ENCODE peak calls at places on chromosomes 6 and 20, in ten cellular contexts. One of them, this sample, is unnamed.
A peak's percentile ranks its signal among the peaks of the same experiment; 100 is the strongest.

GRCh38 chr20:62953839-62954703 is 1.6 kb downstream of the SLC17A9 start:
- DNase-seq in stimulated activated CD8-positive, alpha-beta memory T cell treated with anti-CD3 and anti-CD28 coated beads, Interleukin-15, amount 100 ng/mL, for 1 hour: peak; percentile 43
- DNase-seq in amniotic stem cell: no peak
- DNase-seq in posterior cingulate gyrus: peak; percentile 88
- DNase-seq in Peyer's patch: peak; percentile 94
- DNase-seq in heart right ventricle: peak; percentile 66
- DNase-seq in SK-N-SH: no peak
- DNase-seq in amygdala: no peak
- DNase-seq in ovary: peak; percentile 84
- DNase-seq in putamen: peak; percentile 40
- DNase-seq in this sample: no peak

GRCh38 chr6:40587240-40588069 is at the start of gene LRFN2:
- DNase-seq in stimulated activated CD8-positive, alpha-beta memory T cell treated with anti-CD3 and anti-CD28 coated beads, Interleukin-15, amount 100 ng/mL, for 1 hour: peak; percentile 24
- DNase-seq in Peyer's patch: peak; percentile 74
- DNase-seq in SK-N-SH: peak; percentile 92
- DNase-seq in posterior cingulate gyrus: peak; percentile 93
- DNase-seq in ovary: peak; percentile 83
- DNase-seq in heart right ventricle: peak; percentile 71
- DNase-seq in amniotic stem cell: peak; percentile 15
- DNase-seq in putamen: peak; percentile 42
- DNase-seq in amygdala: no peak
- DNase-seq in this sample: peak; percentile 17

GRCh38 chr6:72151742-72152141 is 265.4 kb downstream of the RIMS1 start:
- DNase-seq in stimulated activated CD8-positive, alpha-beta memory T cell treated with anti-CD3 and anti-CD28 coated beads, Interleukin-15, amount 100 ng/mL, for 1 hour: no peak
- DNase-seq in heart right ventricle: no peak
- DNase-seq in posterior cingulate gyrus: no peak
- DNase-seq in Peyer's patch: no peak
- DNase-seq in ovary: no peak
- DNase-seq in putamen: no peak
- DNase-seq in amniotic stem cell: no peak
- DNase-seq in amygdala: no peak
- DNase-seq in SK-N-SH: no peak
- DNase-seq in this sample: no peak

GRCh38 chr20:36895036-36895435 is 19.1 kb downstream of the TLDC2 start:
- DNase-seq in SK-N-SH: no peak
- DNase-seq in posterior cingulate gyrus: no peak
- DNase-seq in amygdala: no peak
- DNase-seq in putamen: no peak
- DNase-seq in amniotic stem cell: no peak
- DNase-seq in heart right ventricle: no peak
- DNase-seq in Peyer's patch: no peak
- DNase-seq in stimulated activated CD8-positive, alpha-beta memory T cell treated with anti-CD3 and anti-CD28 coated beads, Interleukin-15, amount 100 ng/mL, for 1 hour: no peak
- DNase-seq in ovary: no peak
- DNase-seq in this sample: no peak

GRCh38 chr6:9128970-9129369 is 693.6 kb upstream of the SLC35B3 start:
- DNase-seq in amniotic stem cell: no peak
- DNase-seq in stimulated activated CD8-positive, alpha-beta memory T cell treated with anti-CD3 and anti-CD28 coated beads, Interleukin-15, amount 100 ng/mL, for 1 hour: no peak
- DNase-seq in Peyer's patch: no peak
- DNase-seq in posterior cingulate gyrus: no peak
- DNase-seq in amygdala: no peak
- DNase-seq in heart right ventricle: no peak
- DNase-seq in ovary: no peak
- DNase-seq in SK-N-SH: no peak
- DNase-seq in putamen: peak; percentile 6
- DNase-seq in this sample: no peak

GRCh38 chr20:12372557-12372956 is 454.9 kb downstream of the BTBD3 start:
- DNase-seq in amygdala: no peak
- DNase-seq in SK-N-SH: no peak
- DNase-seq in posterior cingulate gyrus: no peak
- DNase-seq in putamen: no peak
- DNase-seq in Peyer's patch: no peak
- DNase-seq in stimulated activated CD8-positive, alpha-beta memory T cell treated with anti-CD3 and anti-CD28 coated beads, Interleukin-15, amount 100 ng/mL, for 1 hour: no peak
- DNase-seq in ovary: no peak
- DNase-seq in heart right ventricle: no peak
- DNase-seq in amniotic stem cell: no peak
- DNase-seq in this sample: no peak

GRCh38 chr6:90083891-90084290 is 189.6 kb downstream of the GJA10 start:
- DNase-seq in stimulated activated CD8-positive, alpha-beta memory T cell treated with anti-CD3 and anti-CD28 coated beads, Interleukin-15, amount 100 ng/mL, for 1 hour: no peak
- DNase-seq in amniotic stem cell: no peak
- DNase-seq in heart right ventricle: no peak
- DNase-seq in posterior cingulate gyrus: no peak
- DNase-seq in ovary: no peak
- DNase-seq in putamen: no peak
- DNase-seq in SK-N-SH: no peak
- DNase-seq in amygdala: no peak
- DNase-seq in Peyer's patch: peak; percentile 66
- DNase-seq in this sample: no peak

GRCh38 chr6:25312703-25313102 is 33.5 kb downstream of the CARMIL1 start:
- DNase-seq in amygdala: no peak
- DNase-seq in putamen: no peak
- DNase-seq in SK-N-SH: no peak
- DNase-seq in heart right ventricle: no peak
- DNase-seq in Peyer's patch: no peak
- DNase-seq in posterior cingulate gyrus: no peak
- DNase-seq in stimulated activated CD8-positive, alpha-beta memory T cell treated with anti-CD3 and anti-CD28 coated beads, Interleukin-15, amount 100 ng/mL, for 1 hour: no peak
- DNase-seq in ovary: no peak
- DNase-seq in amniotic stem cell: peak; percentile 32
- DNase-seq in this sample: peak; percentile 43

GRCh38 chr6:148128014-148128730 is 214.5 kb upstream of the SASH1 start:
- DNase-seq in posterior cingulate gyrus: no peak
- DNase-seq in SK-N-SH: no peak
- DNase-seq in amniotic stem cell: no peak
- DNase-seq in stimulated activated CD8-positive, alpha-beta memory T cell treated with anti-CD3 and anti-CD28 coated beads, Interleukin-15, amount 100 ng/mL, for 1 hour: no peak
- DNase-seq in amygdala: no peak
- DNase-seq in ovary: no peak
- DNase-seq in putamen: no peak
- DNase-seq in heart right ventricle: no peak
- DNase-seq in Peyer's patch: no peak
- DNase-seq in this sample: no peak

GRCh38 chr6:168660400-168660945 is 219.5 kb downstream of the SMOC2 start:
- DNase-seq in posterior cingulate gyrus: no peak
- DNase-seq in amygdala: no peak
- DNase-seq in stimulated activated CD8-positive, alpha-beta memory T cell treated with anti-CD3 and anti-CD28 coated beads, Interleukin-15, amount 100 ng/mL, for 1 hour: no peak
- DNase-seq in ovary: no peak
- DNase-seq in putamen: no peak
- DNase-seq in Peyer's patch: peak; percentile 15
- DNase-seq in heart right ventricle: no peak
- DNase-seq in amniotic stem cell: no peak
- DNase-seq in SK-N-SH: no peak
- DNase-seq in this sample: no peak

GRCh38 chr6:133193396-133193795 is 47.8 kb upstream of the EYA4 start:
- DNase-seq in heart right ventricle: no peak
- DNase-seq in amygdala: no peak
- DNase-seq in posterior cingulate gyrus: no peak
- DNase-seq in amniotic stem cell: no peak
- DNase-seq in ovary: no peak
- DNase-seq in SK-N-SH: no peak
- DNase-seq in putamen: no peak
- DNase-seq in stimulated activated CD8-positive, alpha-beta memory T cell treated with anti-CD3 and anti-CD28 coated beads, Interleukin-15, amount 100 ng/mL, for 1 hour: no peak
- DNase-seq in Peyer's patch: no peak
- DNase-seq in this sample: no peak

GRCh38 chr6:147001621-147002020 is 202.6 kb upstream of the STXBP5 start:
- DNase-seq in posterior cingulate gyrus: no peak
- DNase-seq in ovary: no peak
- DNase-seq in SK-N-SH: no peak
- DNase-seq in amniotic stem cell: no peak
- DNase-seq in putamen: no peak
- DNase-seq in amygdala: no peak
- DNase-seq in heart right ventricle: no peak
- DNase-seq in stimulated activated CD8-positive, alpha-beta memory T cell treated with anti-CD3 and anti-CD28 coated beads, Interleukin-15, amount 100 ng/mL, for 1 hour: no peak
- DNase-seq in Peyer's patch: no peak
- DNase-seq in this sample: no peak

GRCh38 chr6:151389640-151390275 is 1.6 kb downstream of the ZBTB2 start:
- DNase-seq in Peyer's patch: peak; percentile 76
- DNase-seq in posterior cingulate gyrus: peak; percentile 80
- DNase-seq in amniotic stem cell: peak; percentile 57
- DNase-seq in ovary: peak; percentile 63
- DNase-seq in SK-N-SH: peak; percentile 65
- DNase-seq in putamen: peak; percentile 69
- DNase-seq in stimulated activated CD8-positive, alpha-beta memory T cell treated with anti-CD3 and anti-CD28 coated beads, Interleukin-15, amount 100 ng/mL, for 1 hour: no peak
- DNase-seq in heart right ventricle: peak; percentile 66
- DNase-seq in amygdala: no peak
- DNase-seq in this sample: peak; percentile 76

GRCh38 chr20:10469599-10469998 is 34.5 kb downstream of the SLX4IP start:
- DNase-seq in heart right ventricle: no peak
- DNase-seq in Peyer's patch: peak; percentile 50
- DNase-seq in posterior cingulate gyrus: no peak
- DNase-seq in ovary: no peak
- DNase-seq in putamen: peak; percentile 51
- DNase-seq in stimulated activated CD8-positive, alpha-beta memory T cell treated with anti-CD3 and anti-CD28 coated beads, Interleukin-15, amount 100 ng/mL, for 1 hour: no peak
- DNase-seq in SK-N-SH: peak; percentile 34
- DNase-seq in amniotic stem cell: peak; percentile 22
- DNase-seq in amygdala: no peak
- DNase-seq in this sample: peak; percentile 90

GRCh38 chr20:36384022-36384619 is 78.0 kb downstream of the DLGAP4 start:
- DNase-seq in ovary: no peak
- DNase-seq in putamen: no peak
- DNase-seq in amniotic stem cell: no peak
- DNase-seq in Peyer's patch: no peak
- DNase-seq in posterior cingulate gyrus: no peak
- DNase-seq in stimulated activated CD8-positive, alpha-beta memory T cell treated with anti-CD3 and anti-CD28 coated beads, Interleukin-15, amount 100 ng/mL, for 1 hour: no peak
- DNase-seq in SK-N-SH: no peak
- DNase-seq in amygdala: no peak
- DNase-seq in heart right ventricle: no peak
- DNase-seq in this sample: no peak

GRCh38 chr6:92376711-92377110 is 1042.6 kb downstream of the EPHA7 start:
- DNase-seq in heart right ventricle: no peak
- DNase-seq in putamen: peak; percentile 5
- DNase-seq in Peyer's patch: no peak
- DNase-seq in ovary: no peak
- DNase-seq in amygdala: no peak
- DNase-seq in posterior cingulate gyrus: no peak
- DNase-seq in amniotic stem cell: no peak
- DNase-seq in stimulated activated CD8-positive, alpha-beta memory T cell treated with anti-CD3 and anti-CD28 coated beads, Interleukin-15, amount 100 ng/mL, for 1 hour: no peak
- DNase-seq in SK-N-SH: no peak
- DNase-seq in this sample: no peak

GRCh38 chr6:139452176-139452876 is 77.9 kb upstream of the CITED2 start:
- DNase-seq in amygdala: no peak
- DNase-seq in putamen: no peak
- DNase-seq in posterior cingulate gyrus: no peak
- DNase-seq in heart right ventricle: no peak
- DNase-seq in SK-N-SH: no peak
- DNase-seq in stimulated activated CD8-positive, alpha-beta memory T cell treated with anti-CD3 and anti-CD28 coated beads, Interleukin-15, amount 100 ng/mL, for 1 hour: no peak
- DNase-seq in Peyer's patch: no peak
- DNase-seq in ovary: no peak
- DNase-seq in amniotic stem cell: no peak
- DNase-seq in this sample: peak; percentile 72

GRCh38 chr6:14129572-14129971 is 12.0 kb downstream of the CD83 start:
- DNase-seq in posterior cingulate gyrus: peak; percentile 80
- DNase-seq in ovary: peak; percentile 56
- DNase-seq in amniotic stem cell: peak; percentile 6
- DNase-seq in Peyer's patch: peak; percentile 73
- DNase-seq in putamen: peak; percentile 52
- DNase-seq in SK-N-SH: peak; percentile 76
- DNase-seq in stimulated activated CD8-positive, alpha-beta memory T cell treated with anti-CD3 and anti-CD28 coated beads, Interleukin-15, amount 100 ng/mL, for 1 hour: no peak
- DNase-seq in amygdala: no peak
- DNase-seq in heart right ventricle: peak; percentile 20
- DNase-seq in this sample: peak; percentile 65

GRCh38 chr20:1489764-1490436 is 1.3 kb downstream of the SIRPB2 start:
- DNase-seq in ovary: no peak
- DNase-seq in amniotic stem cell: no peak
- DNase-seq in heart right ventricle: no peak
- DNase-seq in stimulated activated CD8-positive, alpha-beta memory T cell treated with anti-CD3 and anti-CD28 coated beads, Interleukin-15, amount 100 ng/mL, for 1 hour: no peak
- DNase-seq in posterior cingulate gyrus: no peak
- DNase-seq in putamen: no peak
- DNase-seq in amygdala: no peak
- DNase-seq in Peyer's patch: no peak
- DNase-seq in SK-N-SH: no peak
- DNase-seq in this sample: no peak

GRCh38 chr6:24662206-24662605 is 4.5 kb downstream of the TDP2 start:
- DNase-seq in stimulated activated CD8-positive, alpha-beta memory T cell treated with anti-CD3 and anti-CD28 coated beads, Interleukin-15, amount 100 ng/mL, for 1 hour: no peak
- DNase-seq in SK-N-SH: no peak
- DNase-seq in posterior cingulate gyrus: no peak
- DNase-seq in Peyer's patch: no peak
- DNase-seq in putamen: no peak
- DNase-seq in ovary: no peak
- DNase-seq in amygdala: no peak
- DNase-seq in heart right ventricle: no peak
- DNase-seq in amniotic stem cell: no peak
- DNase-seq in this sample: no peak

GRCh38 chr6:106359989-106360409 is 518 bp upstream of the CRYBG1 start:
- DNase-seq in Peyer's patch: no peak
- DNase-seq in SK-N-SH: no peak
- DNase-seq in ovary: no peak
- DNase-seq in putamen: no peak
- DNase-seq in stimulated activated CD8-positive, alpha-beta memory T cell treated with anti-CD3 and anti-CD28 coated beads, Interleukin-15, amount 100 ng/mL, for 1 hour: no peak
- DNase-seq in amygdala: no peak
- DNase-seq in posterior cingulate gyrus: no peak
- DNase-seq in amniotic stem cell: no peak
- DNase-seq in heart right ventricle: no peak
- DNase-seq in this sample: no peak

GRCh38 chr6:127389706-127390105 is 46.3 kb upstream of the ECHDC1 start:
- DNase-seq in amniotic stem cell: no peak
- DNase-seq in SK-N-SH: no peak
- DNase-seq in amygdala: no peak
- DNase-seq in posterior cingulate gyrus: no peak
- DNase-seq in stimulated activated CD8-positive, alpha-beta memory T cell treated with anti-CD3 and anti-CD28 coated beads, Interleukin-15, amount 100 ng/mL, for 1 hour: no peak
- DNase-seq in Peyer's patch: no peak
- DNase-seq in ovary: no peak
- DNase-seq in putamen: no peak
- DNase-seq in heart right ventricle: no peak
- DNase-seq in this sample: no peak

This sample was measured in fibroblast of the conjunctiva.